ENCODE peak calls at places on chromosomes 1 and 21, in nine cellular contexts. W is psoas muscle, M is upper lobe of right lung, F is transverse colon, Q is ovary, V is AG04450, E is GM23338, Y is heart right ventricle, K is astrocyte of the spinal cord. T is an unnamed sample.

GRCh38 chr1:43653339-43653738 is 3.4 kb downstream of the KDM4A start:
- DNase-seq in W (no peak), Q (no peak), E (peak; percentile 92), V (no peak), K (peak; percentile 39), Y (no peak), M (no peak), F (no peak), T (no peak)

GRCh38 chr1:54314691-54315455 is 91.3 kb downstream of the SSBP3 start:
- DNase-seq in F (peak; percentile 61), E (no peak), Q (peak; percentile 50), M (no peak), V (no peak), K (no peak), W (peak; percentile 50), Y (no peak), T (no peak)

GRCh38 chr1:71809085-71809484 is 473.3 kb downstream of the NEGR1 start:
- DNase-seq in E (no peak), Y (no peak), V (no peak), Q (no peak), W (no peak), F (no peak), M (no peak), K (no peak), T (no peak)

GRCh38 chr1:222555992-222556615 is 8.2 kb upstream of the HHIPL2 start:
- DNase-seq in F (no peak), E (no peak), M (no peak), Y (no peak), W (no peak), K (no peak), Q (no peak), V (no peak), T (no peak)

GRCh38 chr1:41927118-41927517 is 8.4 kb upstream of the HIVEP3 start:
- DNase-seq in E (no peak), K (no peak), M (no peak), W (no peak), Y (no peak), Q (no peak), F (no peak), V (no peak), T (no peak)

GRCh38 chr1:161033751-161034150 is 5.0 kb downstream of the TSTD1 start:
- DNase-seq in W (no peak), Q (no peak), M (no peak), V (no peak), F (no peak), K (no peak), Y (no peak), E (no peak), T (no peak)

GRCh38 chr1:164659621-164660414 is 100.8 kb downstream of the PBX1 start:
- DNase-seq in Y (no peak), V (no peak), E (peak; percentile 94), K (no peak), W (peak; percentile 76), M (no peak), Q (no peak), F (peak; percentile 30), T (no peak)

GRCh38 chr1:66752000-66752592 is at the start of gene DYNLT5:
- DNase-seq in Y (peak; percentile 74), V (no peak), K (peak; percentile 52), F (peak; percentile 22), W (peak; percentile 72), E (peak; percentile 80), M (peak; percentile 75), Q (peak; percentile 19), T (no peak)

GRCh38 chr1:153506831-153507413 is 28.9 kb downstream of the S100A6 start:
- DNase-seq in Y (peak; percentile 91), F (peak; percentile 67), M (peak; percentile 73), E (no peak), Q (peak; percentile 95), W (peak; percentile 89), V (peak; percentile 90), K (peak; percentile 82), T (peak; percentile 70)

GRCh38 chr1:39626646-39627045 is 12.8 kb downstream of the HEYL start:
- DNase-seq in M (no peak), Y (no peak), E (no peak), K (no peak), F (no peak), W (no peak), Q (no peak), V (no peak), T (no peak)

GRCh38 chr21:44337941-44338895 is 972 bp downstream of the CFAP410 start:
- DNase-seq in M (peak; percentile 80), V (no peak), Y (peak; percentile 79), E (peak; percentile 85), Q (peak; percentile 74), K (peak; percentile 47), F (peak; percentile 70), W (peak; percentile 84), T (no peak)

GRCh38 chr21:42941696-42942085 is 16.3 kb upstream of the ERVH48-1 start:
- DNase-seq in F (no peak), W (no peak), E (no peak), M (peak; percentile 6), Y (no peak), K (no peak), V (no peak), Q (no peak), T (no peak)

GRCh38 chr1:218350909-218351616 is 5.9 kb downstream of the TGFB2 start:
- DNase-seq in F (no peak), K (peak; percentile 76), M (no peak), Y (no peak), V (peak; percentile 64), E (no peak), W (no peak), Q (no peak), T (no peak)

GRCh38 chr1:101239095-101240040 is 2.5 kb downstream of the S1PR1 start:
- DNase-seq in Q (no peak), V (no peak), E (no peak), W (no peak), K (no peak), F (no peak), M (no peak), Y (no peak), T (no peak)

GRCh38 chr1:88935522-88936222 is 44.3 kb upstream of the GTF2B start:
- DNase-seq in W (no peak), M (no peak), Q (no peak), F (no peak), Y (no peak), V (peak; percentile 8), K (peak; percentile 40), E (peak; percentile 45), T (no peak)

GRCh38 chr1:177589166-177589565 is 380.7 kb downstream of the SEC16B start:
- DNase-seq in Y (no peak), K (no peak), Q (no peak), M (no peak), F (no peak), W (no peak), V (no peak), E (no peak), T (no peak)

GRCh38 chr1:59446257-59446901 is 149.5 kb downstream of the FGGY start:
- DNase-seq in Y (peak; percentile 11), K (peak; percentile 86), V (peak; percentile 34), F (peak; percentile 10), M (no peak), E (peak; percentile 7), W (no peak), Q (no peak), T (no peak)

GRCh38 chr1:36203554-36204346 is 20.5 kb upstream of the THRAP3 start:
- DNase-seq in M (peak; percentile 87), Q (peak; percentile 35), Y (peak; percentile 64), W (peak; percentile 91), F (peak; percentile 21), K (peak; percentile 26), E (no peak), V (no peak), T (no peak)

GRCh38 chr1:119636500-119637089 is 11.5 kb downstream of the ZNF697 start:
- DNase-seq in M (no peak), E (no peak), W (no peak), V (no peak), Q (no peak), Y (no peak), F (no peak), K (no peak), T (no peak)

GRCh38 chr1:93093332-93094006 is 14.4 kb downstream of the MTF2 start:
- DNase-seq in E (peak; percentile 73), Q (no peak), M (no peak), W (no peak), Y (no peak), K (no peak), V (no peak), F (no peak), T (no peak)

DNA sequence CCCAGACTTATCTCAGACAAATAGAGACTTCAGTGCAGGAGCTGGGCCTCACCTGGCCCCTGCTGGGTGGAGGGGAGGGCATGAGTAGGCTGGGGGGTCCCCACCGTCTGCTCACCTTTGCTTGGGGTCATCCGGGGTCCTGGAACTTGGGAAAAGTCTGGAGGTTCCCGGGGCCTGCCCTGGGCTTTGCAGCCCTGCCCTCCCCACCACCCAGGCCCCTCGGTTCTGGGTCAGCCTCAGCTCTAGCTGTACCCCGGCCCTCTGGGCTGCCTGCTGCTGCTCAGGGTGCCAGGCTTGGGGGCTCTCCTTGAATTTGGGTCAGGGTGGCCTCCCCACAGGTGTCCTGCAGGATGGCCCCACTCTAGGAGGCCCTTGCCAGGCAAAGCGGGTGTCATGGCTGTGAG is 2.4 kb upstream of the TMEM52 start:
- DNase-seq in M (peak; percentile 64), V (no peak), F (peak; percentile 11), K (no peak), E (no peak), Q (no peak), W (peak; percentile 55), Y (no peak), T (no peak)
- H3K4me3 ChIP-seq in M (no peak overlapping the region), V (no peak overlapping the region), F (no peak overlapping the region), K (no peak overlapping the region), E (no peak overlapping the region), Q (no peak overlapping the region), W (no peak overlapping the region), Y (no peak overlapping the region), T (no peak overlapping the region)

GRCh38 chr1:48105167-48105566 is 108.0 kb upstream of the TRABD2B start:
- DNase-seq in M (no peak), Y (no peak), F (no peak), V (no peak), K (no peak), Q (no peak), E (peak; percentile 15), W (no peak), T (no peak)
- TF ChIP-seq CTCF in M (peak; percentile 20), Y (no peak), F (no peak), V (peak; percentile 11), K (no peak), Q (no peak), E (peak; percentile 57), W (peak; percentile 4), T (peak; percentile 4)

DNA sequence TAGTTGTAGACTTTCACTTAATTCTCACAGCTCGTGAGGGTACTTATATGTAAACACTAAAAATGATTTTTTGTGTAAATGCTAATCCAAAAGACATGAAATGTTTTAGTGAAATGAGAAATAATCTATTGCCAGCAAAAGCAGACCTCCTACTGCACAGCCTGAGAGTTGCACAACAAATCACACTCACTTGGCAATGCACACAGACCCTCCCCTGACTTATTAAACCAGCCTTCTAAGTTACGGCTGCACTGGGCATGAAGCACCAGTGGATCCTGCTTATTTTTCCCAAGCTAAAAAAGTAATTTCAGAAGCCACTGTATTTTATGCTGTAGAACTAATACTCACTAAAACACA is 10.3 kb downstream of the ERRFI1 start:
- DNase-seq in F (no peak), W (no peak), Y (no peak), K (peak; percentile 55), M (no peak), Q (peak; percentile 64), V (no peak), E (no peak), T (no peak)
- H3K4me3 ChIP-seq in F (no peak overlapping the region), W (peak overlapping the region; percentile 1), Y (no peak overlapping the region), K (no peak overlapping the region), M (no peak overlapping the region), Q (no peak overlapping the region), V (no peak overlapping the region), E (no peak overlapping the region), T (no peak overlapping the region)

GRCh38 chr1:206606867-206607266 is 5.4 kb downstream of the EIF2D start:
- DNase-seq in M (no peak), F (no peak), W (no peak), E (peak; percentile 70), Y (no peak), Q (no peak), V (no peak), K (no peak), T (no peak)
- TF ChIP-seq CTCF in M (peak; percentile 12), F (peak; percentile 21), W (peak; percentile 18), E (peak; percentile 57), Y (no peak), Q (no peak), V (peak; percentile 63), K (peak; percentile 57), T (peak; percentile 51)

T was measured in BJ.